ENCODE peak calls at places on chromosomes 12 and 14, in nine cellular contexts. U is D341Med; K is WTC11; X is activated CD4-positive, CD25-positive, alpha-beta regulatory T cell treated with anti-CD3 and anti-CD28 coated beads, Interleukin-2, amount 50 U/mL, for 16 hours; P is stimulated activated CD4-positive, alpha-beta T cell treated with anti-CD3 and anti-CD28 coated beads, Interleukin-4, amount 100 ng/mL, for 24 hours; E is H7; C is mucosa of gallbladder; R is Daoy; N is tibial artery. I is an unnamed sample.

GRCh38 chr12:48441122-48441521 is 31.2 kb upstream of the ANP32D start:
- DNase-seq in U (no peak), K (no peak), X (no peak), P (no peak), E (no peak), C (no peak), R (no peak), N (no peak), I (no peak)

GRCh38 chr14:24037658-24038037 is 14.2 kb upstream of the CARMIL3 start:
- DNase-seq in U (no peak), K (no peak), X (no peak), P (no peak), E (no peak), C (no peak), R (peak; percentile 13), N (no peak), I (peak; percentile 8)

GRCh38 chr14:23877111-23877510 is 76.5 kb upstream of the DHRS4 start:
- DNase-seq in U (no peak), K (no peak), X (no peak), P (no peak), E (no peak), C (no peak), R (no peak), N (no peak), I (no peak)

GRCh38 chr14:32259368-32260013 is 56.4 kb upstream of the RNU6-8 start:
- DNase-seq in U (no peak), K (no peak), X (no peak), P (no peak), E (peak; percentile 33), C (no peak), R (peak; percentile 87), N (no peak), I (no peak)

GRCh38 chr12:100656141-100656540 is 82.7 kb downstream of the GAS2L3 start:
- DNase-seq in U (no peak), K (no peak), X (no peak), P (no peak), E (no peak), C (no peak), R (no peak), N (no peak), I (no peak)

GRCh38 chr12:14403711-14404164 is 38.3 kb downstream of the ATF7IP start:
- DNase-seq in U (peak; percentile 46), K (no peak), X (no peak), P (no peak), E (no peak), C (peak; percentile 47), R (peak; percentile 18), N (no peak), I (peak; percentile 73)

GRCh38 chr12:42588981-42589464 is 523 bp downstream of the PRICKLE1 start:
- DNase-seq in U (peak; percentile 71), K (peak; percentile 73), X (no peak), P (no peak), E (peak; percentile 78), C (peak; percentile 13), R (peak; percentile 64), N (peak; percentile 29), I (peak; percentile 71)

GRCh38 chr12:113693693-113694092 is 222.0 kb upstream of the LHX5 start:
- DNase-seq in U (no peak), K (no peak), X (no peak), P (no peak), E (no peak), C (no peak), R (no peak), N (no peak), I (no peak)